ENCODE peak calls at places on chromosomes 5 and 9, in six cellular contexts. H is mesendoderm, Q is adipocyte, P is IMR-90, A is PC-3, R is kidney. D is an unnamed sample.
A peak's percentile ranks its signal among the peaks of the same experiment; 100 is the strongest.

GRCh38 chr5:79736528-79737514 is 47.2 kb downstream of the CMYA5 start:
- DNase-seq in H (no peak), Q (no peak), P (no peak), A (no peak), R (no peak), D (no peak)

GRCh38 chr5:104733063-104733719 is 1170.6 kb upstream of the NUDT12 start:
- DNase-seq in H (no peak), Q (peak; percentile 9), P (no peak), A (peak; percentile 49), R (no peak), D (no peak)

GRCh38 chr5:78573318-78573717 is 75.3 kb downstream of the LHFPL2 start:
- DNase-seq in H (no peak), Q (no peak), P (no peak), A (no peak), R (no peak), D (no peak)

GRCh38 chr5:88551724-88552345 is 283.2 kb upstream of the TMEM161B start:
- DNase-seq in H (peak; percentile 33), Q (no peak), P (no peak), A (no peak), R (no peak), D (no peak)

GRCh38 chr9:69190086-69190865 is 16.2 kb downstream of the TJP2 start:
- DNase-seq in H (no peak), Q (no peak), P (no peak), A (no peak), R (no peak), D (no peak)

GRCh38 chr5:6365142-6365976 is 13.0 kb downstream of the MED10 start:
- DNase-seq in H (no peak), Q (no peak), P (peak; percentile 53), A (peak; percentile 79), R (no peak), D (peak; percentile 86)

GRCh38 chr9:4293293-4293931 is 6.5 kb downstream of the GLIS3 start:
- DNase-seq in H (peak; percentile 72), Q (peak; percentile 93), P (peak; percentile 97), A (peak; percentile 81), R (no peak), D (peak; percentile 97)

GRCh38 chr5:129820-130219 is 37.9 kb downstream of the PLEKHG4B start:
- DNase-seq in H (peak; percentile 56), Q (peak; percentile 73), P (peak; percentile 85), A (no peak), R (no peak), D (peak; percentile 74)

GRCh38 chr9:84151236-84151635 is 170.6 kb downstream of the RMI1 start:
- DNase-seq in H (no peak), Q (no peak), P (no peak), A (no peak), R (no peak), D (no peak)

GRCh38 chr5:33049845-33050244 is 338.7 kb downstream of the NPR3 start:
- DNase-seq in H (no peak), Q (peak; percentile 75), P (peak; percentile 94), A (peak; percentile 94), R (peak; percentile 59), D (peak; percentile 95)

GRCh38 chr5:138623053-138623452 is 47.9 kb upstream of the HSPA9 start:
- DNase-seq in H (no peak), Q (peak; percentile 46), P (no peak), A (no peak), R (no peak), D (peak; percentile 81)

GRCh38 chr9:137740311-137740710 is 121.5 kb downstream of the EHMT1 start:
- DNase-seq in H (peak; percentile 36), Q (peak; percentile 22), P (peak; percentile 78), A (no peak), R (peak; percentile 59), D (peak; percentile 37)

GRCh38 chr5:144202725-144203124 is 32.1 kb downstream of the KCTD16 start:
- DNase-seq in H (no peak), Q (no peak), P (no peak), A (no peak), R (no peak), D (no peak)

GRCh38 chr9:106886111-106887046 is 23.4 kb downstream of the ZNF462 start:
- DNase-seq in H (no peak), Q (no peak), P (peak; percentile 45), A (no peak), R (no peak), D (peak; percentile 40)

GRCh38 chr5:55969956-55970355 is 24.8 kb downstream of the IL6ST start:
- DNase-seq in H (no peak), Q (peak; percentile 37), P (peak; percentile 54), A (no peak), R (no peak), D (peak; percentile 56)

GRCh38 chr5:103407399-103407798 is 148.8 kb downstream of the MACIR start:
- DNase-seq in H (no peak), Q (no peak), P (peak; percentile 53), A (no peak), R (no peak), D (peak; percentile 47)

GRCh38 chr9:113772121-113772885 is 103.8 kb upstream of the ZNF618 start:
- DNase-seq in H (no peak), Q (peak; percentile 85), P (peak; percentile 52), A (no peak), R (no peak), D (peak; percentile 76)

GRCh38 chr5:174418809-174419522 is 305.4 kb upstream of the MSX2 start:
- DNase-seq in H (peak; percentile 81), Q (peak; percentile 37), P (no peak), A (no peak), R (no peak), D (peak; percentile 6)

GRCh38 chr5:110623875-110624274 is 102.6 kb downstream of the TMEM232 start:
- DNase-seq in H (peak; percentile 3), Q (peak; percentile 74), P (peak; percentile 50), A (no peak), R (no peak), D (peak; percentile 13)

GRCh38 chr5:158174918-158175663 is 316.1 kb upstream of the CLINT1 start:
- DNase-seq in H (peak; percentile 89), Q (peak; percentile 92), P (peak; percentile 56), A (peak; percentile 90), R (no peak), D (peak; percentile 83)

GRCh38 chr5:137190441-137190840 is 308.7 kb downstream of the SPOCK1 start:
- DNase-seq in H (no peak), Q (peak; percentile 52), P (peak; percentile 19), A (peak; percentile 77), R (no peak), D (peak; percentile 73)

GRCh38 chr5:75512383-75513074 is 838 bp downstream of the POLK start:
- DNase-seq in H (no peak), Q (peak; percentile 40), P (peak; percentile 1), A (no peak), R (no peak), D (peak; percentile 48)

GRCh38 chr5:75510836-75511434 is 494 bp downstream of the CERT1 start:
- DNase-seq in H (peak; percentile 73), Q (peak; percentile 70), P (peak; percentile 15), A (peak; percentile 5), R (peak; percentile 89), D (peak; percentile 66)

GRCh38 chr5:75511435-75512382 is at the start of the genes CERT1 and POLK:
- DNase-seq in H (peak; percentile 100), Q (peak; percentile 100), P (peak; percentile 98), A (peak; percentile 95), R (peak; percentile 99), D (peak; percentile 99)

GRCh38 chr5:75514323-75514722 is 2.6 kb downstream of the POLK start:
- DNase-seq in H (no peak), Q (no peak), P (no peak), A (no peak), R (no peak), D (no peak)

GRCh38 chr5:75513841-75514240 is 2.1 kb downstream of the POLK start:
- DNase-seq in H (no peak), Q (no peak), P (no peak), A (no peak), R (no peak), D (no peak)
- H3K9ac ChIP-seq in H (no peak overlapping the region), Q (peak overlapping the region; percentile 88), P (no peak overlapping the region), A (no peak overlapping the region), R (no peak overlapping the region), D (no peak overlapping the region)

GRCh38 chr9:91211919-91212318 is 149.8 kb downstream of the AUH start:
- DNase-seq in H (no peak), Q (no peak), P (no peak), A (no peak), R (no peak), D (peak; percentile 45)
- H3K9ac ChIP-seq in H (no peak overlapping the region), Q (peak overlapping the region; percentile 64), P (no peak overlapping the region), A (no peak overlapping the region), R (peak overlapping the region; percentile 32), D (peak overlapping the region; percentile 54)

GRCh38 chr9:129400001-129400970 is 220.6 kb downstream of the C9orf50 start:
- DNase-seq in H (no peak), Q (no peak), P (no peak), A (no peak), R (peak; percentile 76), D (no peak)

GRCh38 chr9:129400971-129401622 is 219.8 kb downstream of the C9orf50 start:
- DNase-seq in H (no peak), Q (no peak), P (no peak), A (no peak), R (peak; percentile 57), D (no peak)

GRCh38 chr9:129402931-129403742 is 217.8 kb downstream of the C9orf50 start:
- DNase-seq in H (no peak), Q (no peak), P (no peak), A (no peak), R (peak; percentile 49), D (no peak)

GRCh38 chr9:129402341-129402739 is 218.6 kb downstream of the C9orf50 start:
- DNase-seq in H (peak; percentile 68), Q (no peak), P (no peak), A (no peak), R (peak; percentile 77), D (no peak)

DNA sequence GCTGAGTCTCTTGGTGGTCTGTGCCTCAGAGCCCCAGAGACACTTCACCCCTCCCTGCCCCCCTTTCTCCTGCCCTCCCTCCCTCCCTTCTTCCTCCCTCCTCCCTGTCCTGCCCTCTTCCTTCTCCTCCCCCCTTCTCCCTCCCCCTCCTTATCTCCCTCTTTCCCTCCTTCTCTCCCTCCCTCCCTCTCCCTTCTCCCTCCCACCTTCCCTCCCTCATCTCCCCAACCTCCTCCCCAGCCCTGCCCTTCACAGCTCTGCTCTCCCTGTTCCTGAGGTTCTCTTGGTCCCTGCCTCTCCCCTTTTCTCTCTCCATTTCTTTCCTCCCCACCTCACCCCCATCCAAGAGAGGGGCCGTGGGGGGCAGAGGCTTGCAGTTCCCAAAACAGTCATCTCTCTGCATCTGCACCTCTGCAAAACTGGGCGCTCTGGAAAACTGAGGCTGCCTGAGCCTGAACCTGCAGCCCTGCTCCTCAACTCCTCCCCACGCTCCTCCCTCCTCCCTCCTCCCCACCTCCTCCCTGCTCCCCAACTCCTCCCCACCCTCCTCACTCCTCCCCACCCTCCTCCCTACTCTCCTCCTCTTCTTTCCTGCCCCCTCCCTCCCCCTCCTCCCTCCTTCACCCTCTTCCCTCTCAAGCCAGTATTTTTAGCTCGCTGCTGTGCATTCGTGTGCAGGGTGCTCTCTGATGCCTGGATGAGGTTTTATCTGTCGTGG is 219.1 kb downstream of the C9orf50 start:
- DNase-seq in H (peak; percentile 80), Q (no peak), P (no peak), A (no peak), R (peak; percentile 90), D (no peak)
- H3K9ac ChIP-seq in H (peak overlapping the region; percentile 54), Q (peak overlapping the region; percentile 63), P (no peak overlapping the region), A (no peak overlapping the region), R (no peak overlapping the region), D (no peak overlapping the region)

GRCh38 chr5:150945947-150946346 is 41.2 kb upstream of the ZNF300 start:
- DNase-seq in H (no peak), Q (no peak), P (no peak), A (no peak), R (no peak), D (no peak)
- H3K9ac ChIP-seq in H (no peak overlapping the region), Q (peak overlapping the region; percentile 73), P (no peak overlapping the region), A (no peak overlapping the region), R (peak overlapping the region; percentile 76), D (peak overlapping the region; percentile 17)

D was measured in GM23248.